ENCODE peak calls at places on chromosomes 7 and 10, in seven cellular contexts. C is BE2C, M is SK-N-SH, V is cardiac fibroblast, Q is tibial nerve, T is foreskin keratinocyte, E is left ventricle myocardium inferior. K is an unnamed sample.

GRCh38 chr10:100886099-100886498 is 26.7 kb upstream of the SLF2 start:
- DNase-seq in C (no peak), M (no peak), V (no peak), Q (no peak), T (peak; percentile 95), E (no peak), K (no peak)

GRCh38 chr10:75976681-75977080 is 545.3 kb downstream of the LRMDA start:
- DNase-seq in C (no peak), M (no peak), V (no peak), Q (no peak), T (no peak), E (no peak), K (no peak)

GRCh38 chr10:86443069-86443468 is 76.5 kb upstream of the GRID1 start:
- DNase-seq in C (no peak), M (no peak), V (peak; percentile 50), Q (no peak), T (no peak), E (no peak), K (no peak)

GRCh38 chr10:93465806-93466675 is 16.1 kb downstream of the MYOF start:
- DNase-seq in C (peak; percentile 49), M (peak; percentile 58), V (peak; percentile 97), Q (peak; percentile 68), T (peak; percentile 99), E (peak; percentile 75), K (peak; percentile 88)

GRCh38 chr7:69588773-69589172 is 9.5 kb upstream of the AUTS2 start:
- DNase-seq in C (no peak), M (no peak), V (no peak), Q (no peak), T (no peak), E (no peak), K (no peak)

GRCh38 chr10:92342801-92343200 is 51.8 kb downstream of the MARCHF5 start:
- DNase-seq in C (no peak), M (no peak), V (no peak), Q (no peak), T (peak; percentile 52), E (no peak), K (no peak)

GRCh38 chr7:25407932-25408480 is 179.7 kb upstream of the NPVF start:
- DNase-seq in C (no peak), M (no peak), V (no peak), Q (no peak), T (no peak), E (no peak), K (no peak)

GRCh38 chr10:9297580-9297979 is 1243.1 kb downstream of the GATA3 start:
- DNase-seq in C (peak; percentile 35), M (peak; percentile 32), V (no peak), Q (no peak), T (no peak), E (no peak), K (no peak)

GRCh38 chr10:102832248-102832647 is 5.0 kb downstream of the CYP17A1 start:
- DNase-seq in C (no peak), M (no peak), V (no peak), Q (no peak), T (no peak), E (no peak), K (no peak)

DNA sequence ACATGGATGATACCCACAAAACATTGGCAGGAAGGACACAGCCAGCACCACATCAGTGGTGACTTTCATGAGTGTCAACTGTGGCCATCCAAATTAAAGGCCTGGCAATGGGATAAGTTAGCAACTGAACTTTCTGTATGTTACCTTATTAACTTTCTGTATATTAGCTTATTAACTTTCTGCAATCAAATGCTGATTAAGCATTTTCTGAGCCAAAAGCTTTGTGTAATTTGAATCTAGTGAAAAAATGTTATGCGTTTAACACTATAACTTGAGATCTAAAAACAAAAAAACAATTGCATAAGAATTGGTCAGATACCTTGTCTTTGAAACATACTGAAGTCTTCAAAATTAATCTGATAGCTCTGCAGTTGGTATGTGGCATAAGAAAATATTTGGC is 159.3 kb downstream of the ZNF33B start:
- DNase-seq in C (no peak), M (no peak), V (no peak), Q (no peak), T (no peak), E (no peak), K (no peak)
- TF ChIP-seq CTCF in C (no peak), M (no peak), V (no peak), Q (no peak), T (no peak), E (no peak), K (no peak)

GRCh38 chr10:38600146-38600545 is 506.0 kb downstream of the ZNF37A start:
- DNase-seq in C (no peak), M (no peak), V (no peak), Q (no peak), T (no peak), E (no peak), K (no peak)

GRCh38 chr10:38600696-38601095 is 506.6 kb downstream of the ZNF37A start:
- DNase-seq in C (no peak), M (no peak), V (no peak), Q (no peak), T (no peak), E (no peak), K (no peak)

GRCh38 chr10:38605153-38605661 is 511.1 kb downstream of the ZNF37A start:
- DNase-seq in C (no peak), M (no peak), V (no peak), Q (no peak), T (no peak), E (no peak), K (no peak)
- TF ChIP-seq CTCF in C (no peak), M (no peak), V (no peak), Q (no peak), T (no peak), E (no peak), K (no peak)

DNA sequence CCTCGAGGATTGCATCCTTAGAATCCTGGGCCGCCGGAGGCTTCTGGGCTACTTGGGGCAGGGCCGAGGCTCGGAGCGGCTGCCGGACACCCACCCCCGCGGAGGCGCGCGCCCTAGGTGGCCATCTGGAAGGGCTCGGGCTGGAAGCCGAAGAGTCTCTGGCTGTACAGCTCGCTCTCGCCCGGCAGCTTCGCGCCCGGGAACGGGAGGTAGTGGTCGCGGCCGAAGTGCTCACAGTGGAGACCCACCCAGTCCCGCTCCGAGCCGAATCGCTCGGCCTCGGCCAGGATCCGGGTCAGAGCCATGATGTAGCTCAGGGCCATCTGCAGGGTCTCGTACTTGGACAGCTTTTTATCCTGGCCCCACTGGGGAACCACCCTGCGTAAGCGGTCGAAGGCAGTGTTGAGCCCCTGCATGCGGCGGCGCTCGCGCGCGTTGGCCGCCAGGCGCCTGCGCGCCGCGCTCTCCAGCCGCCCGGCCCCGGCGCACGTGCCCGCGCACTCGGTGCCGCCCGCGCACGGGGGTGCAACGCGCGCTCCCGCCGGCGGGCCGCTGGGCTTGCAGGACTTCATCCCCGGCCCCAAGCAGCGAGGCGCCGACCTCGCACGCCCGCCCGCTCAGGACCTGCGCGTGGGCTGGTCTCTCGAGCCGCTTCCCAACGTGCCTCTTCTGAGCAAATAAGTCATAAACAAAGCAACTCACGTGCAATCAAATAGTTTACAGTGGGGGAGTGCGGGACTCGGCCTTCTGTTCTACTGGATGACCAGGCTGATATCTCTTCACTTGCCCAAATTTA is 609 bp downstream of the ATOH7 start:
- DNase-seq in C (peak; percentile 79), M (peak; percentile 98), V (peak; percentile 64), Q (peak; percentile 11), T (peak; percentile 30), E (peak; percentile 63), K (no peak)
- TF ChIP-seq CTCF in C (peak; percentile 16), M (no peak), V (no peak), Q (peak; percentile 25), T (peak; percentile 33), E (peak; percentile 37), K (peak; percentile 32)

GRCh38 chr7:16432425-16432731 is 11.0 kb upstream of the CRPPA start:
- DNase-seq in C (no peak), M (no peak), V (no peak), Q (no peak), T (no peak), E (no peak), K (no peak)

GRCh38 chr7:16430133-16430532 is 8.8 kb upstream of the CRPPA start:
- DNase-seq in C (no peak), M (no peak), V (no peak), Q (no peak), T (peak; percentile 26), E (no peak), K (no peak)

GRCh38 chr7:16431646-16432424 is 10.5 kb upstream of the CRPPA start:
- DNase-seq in C (peak; percentile 56), M (peak; percentile 34), V (no peak), Q (peak; percentile 12), T (peak; percentile 42), E (no peak), K (no peak)

GRCh38 chr7:16428182-16428581 is 6.8 kb upstream of the CRPPA start:
- DNase-seq in C (no peak), M (no peak), V (no peak), Q (no peak), T (no peak), E (no peak), K (no peak)

GRCh38 chr7:16428672-16429071 is 7.3 kb upstream of the CRPPA start:
- DNase-seq in C (no peak), M (no peak), V (peak; percentile 64), Q (no peak), T (no peak), E (no peak), K (no peak)
- TF ChIP-seq CTCF in C (no peak), M (no peak), V (no peak), Q (no peak), T (no peak), E (no peak), K (no peak)

GRCh38 chr7:81648716-81649115 is 121.1 kb downstream of the HGF start:
- DNase-seq in C (no peak), M (no peak), V (no peak), Q (no peak), T (no peak), E (no peak), K (no peak)
- TF ChIP-seq CTCF in C (no peak), M (no peak), V (no peak), Q (no peak), T (no peak), E (no peak), K (no peak)

GRCh38 chr10:96025566-96025965 is 17.8 kb upstream of the CCNJ start:
- DNase-seq in C (peak; percentile 28), M (no peak), V (peak; percentile 3), Q (no peak), T (peak; percentile 16), E (no peak), K (no peak)
- TF ChIP-seq CTCF in C (peak; percentile 29), M (peak; percentile 18), V (peak; percentile 19), Q (no peak), T (peak; percentile 18), E (no peak), K (no peak)

K was measured in AG09319.